ENCODE peak calls at places on chromosomes 5 and 9, in five cellular contexts. S is OCI-LY7; M is iris pigment epithelial cell; O is KG1; D is stimulated activated CD4-positive, alpha-beta T cell treated with anti-CD3 and anti-CD28 coated beads, Interleukin-2, amount 100 ng/mL, for 48 hours. P is an unnamed sample.

GRCh38 chr5:68187268-68188055 is 28.1 kb upstream of the PIK3R1 start:
- DNase-seq in S (no peak), M (peak; percentile 55), O (no peak), D (no peak), P (no peak)

GRCh38 chr5:122458278-122458872 is 146.3 kb downstream of the SNCAIP start:
- DNase-seq in S (peak; percentile 25), M (peak; percentile 32), O (no peak), D (no peak), P (no peak)

GRCh38 chr9:92659601-92660000 is 10.3 kb downstream of the IPPK start:
- DNase-seq in S (no peak), M (no peak), O (no peak), D (no peak), P (no peak)

GRCh38 chr9:36218411-36218901 is 27.7 kb downstream of the CLTA start:
- DNase-seq in S (no peak), M (no peak), O (peak; percentile 15), D (no peak), P (peak; percentile 93)

GRCh38 chr9:79570449-79571308 is 1.1 kb upstream of the TLE4 start:
- DNase-seq in S (peak; percentile 61), M (peak; percentile 58), O (no peak), D (no peak), P (no peak)

GRCh38 chr5:75053286-75054109 is 1.1 kb upstream of the GCNT4 start:
- DNase-seq in S (no peak), M (peak; percentile 80), O (peak; percentile 81), D (peak; percentile 37), P (no peak)

GRCh38 chr5:124697912-124698690 is 48.3 kb downstream of the ZNF608 start:
- DNase-seq in S (no peak), M (no peak), O (no peak), D (no peak), P (no peak)

GRCh38 chr5:65730910-65731309 is 8.9 kb downstream of the NLN start:
- DNase-seq in S (no peak), M (no peak), O (no peak), D (no peak), P (no peak)